ENCODE peak calls at places on chromosome 15, in nine cellular contexts. One of them, this sample, is unnamed.

GRCh38 chr15:78049691-78050440 is 27.6 kb downstream of the TBC1D2B start:
- DNase-seq in H9: no peak
- DNase-seq in stomach: no peak
- DNase-seq in cardiac muscle cell: peak; percentile 67
- DNase-seq in tibial artery: peak; percentile 48
- DNase-seq in osteocyte: no peak
- DNase-seq in neural progenitor cell: no peak
- DNase-seq in foreskin fibroblast: peak; percentile 92
- DNase-seq in endodermal cell: no peak
- DNase-seq in this sample: no peak

GRCh38 chr15:71784719-71785118 is 25.6 kb upstream of the NR2E3 start:
- DNase-seq in neural progenitor cell: no peak
- DNase-seq in osteocyte: peak; percentile 83
- DNase-seq in endodermal cell: peak; percentile 80
- DNase-seq in cardiac muscle cell: no peak
- DNase-seq in stomach: no peak
- DNase-seq in H9: no peak
- DNase-seq in tibial artery: peak; percentile 10
- DNase-seq in foreskin fibroblast: no peak
- DNase-seq in this sample: no peak

GRCh38 chr15:65399997-65400396 is 22.2 kb upstream of the IGDCC3 start:
- DNase-seq in foreskin fibroblast: no peak
- DNase-seq in stomach: no peak
- DNase-seq in H9: no peak
- DNase-seq in cardiac muscle cell: no peak
- DNase-seq in osteocyte: no peak
- DNase-seq in endodermal cell: no peak
- DNase-seq in neural progenitor cell: no peak
- DNase-seq in tibial artery: no peak
- DNase-seq in this sample: no peak

GRCh38 chr15:76177491-76178040 is 117.8 kb downstream of the TMEM266 start:
- DNase-seq in neural progenitor cell: no peak
- DNase-seq in stomach: no peak
- DNase-seq in tibial artery: peak; percentile 93
- DNase-seq in osteocyte: no peak
- DNase-seq in H9: no peak
- DNase-seq in foreskin fibroblast: peak; percentile 93
- DNase-seq in endodermal cell: no peak
- DNase-seq in cardiac muscle cell: peak; percentile 70
- DNase-seq in this sample: no peak

GRCh38 chr15:59812185-59812870 is 123.2 kb upstream of the BNIP2 start:
- DNase-seq in H9: peak; percentile 28
- DNase-seq in endodermal cell: peak; percentile 66
- DNase-seq in tibial artery: no peak
- DNase-seq in neural progenitor cell: no peak
- DNase-seq in stomach: no peak
- DNase-seq in osteocyte: no peak
- DNase-seq in foreskin fibroblast: no peak
- DNase-seq in cardiac muscle cell: no peak
- DNase-seq in this sample: no peak

GRCh38 chr15:52765779-52766178 is 24.4 kb downstream of the ONECUT1 start:
- DNase-seq in endodermal cell: peak; percentile 61
- DNase-seq in cardiac muscle cell: peak; percentile 12
- DNase-seq in neural progenitor cell: peak; percentile 55
- DNase-seq in osteocyte: no peak
- DNase-seq in stomach: no peak
- DNase-seq in tibial artery: no peak
- DNase-seq in foreskin fibroblast: no peak
- DNase-seq in H9: no peak
- DNase-seq in this sample: no peak

GRCh38 chr15:60399931-60400330 is 2.1 kb upstream of the ANXA2 start:
- DNase-seq in neural progenitor cell: no peak
- DNase-seq in stomach: no peak
- DNase-seq in osteocyte: no peak
- DNase-seq in H9: no peak
- DNase-seq in tibial artery: no peak
- DNase-seq in endodermal cell: no peak
- DNase-seq in foreskin fibroblast: peak; percentile 67
- DNase-seq in cardiac muscle cell: peak; percentile 60
- DNase-seq in this sample: no peak

GRCh38 chr15:85879334-85880163 is 84.8 kb upstream of the KLHL25 start:
- DNase-seq in osteocyte: no peak
- DNase-seq in foreskin fibroblast: no peak
- DNase-seq in stomach: no peak
- DNase-seq in H9: peak; percentile 37
- DNase-seq in tibial artery: no peak
- DNase-seq in endodermal cell: peak; percentile 77
- DNase-seq in neural progenitor cell: no peak
- DNase-seq in cardiac muscle cell: no peak
- DNase-seq in this sample: no peak

GRCh38 chr15:68210821-68211655 is 5.9 kb upstream of the CALML4 start:
- DNase-seq in neural progenitor cell: peak; percentile 82
- DNase-seq in cardiac muscle cell: peak; percentile 68
- DNase-seq in endodermal cell: peak; percentile 94
- DNase-seq in foreskin fibroblast: peak; percentile 33
- DNase-seq in H9: peak; percentile 83
- DNase-seq in stomach: peak; percentile 56
- DNase-seq in tibial artery: peak; percentile 76
- DNase-seq in osteocyte: peak; percentile 90
- DNase-seq in this sample: peak; percentile 74
- TF ChIP-seq CTCF in neural progenitor cell: peak; percentile 86
- TF ChIP-seq CTCF in cardiac muscle cell: peak; percentile 88
- TF ChIP-seq CTCF in endodermal cell: peak; percentile 93
- TF ChIP-seq CTCF in foreskin fibroblast: peak; percentile 92
- TF ChIP-seq CTCF in H9: peak; percentile 91
- TF ChIP-seq CTCF in stomach: peak; percentile 70
- TF ChIP-seq CTCF in tibial artery: peak; percentile 90
- TF ChIP-seq CTCF in osteocyte: peak; percentile 88
- TF ChIP-seq CTCF in this sample: peak; percentile 77

GRCh38 chr15:89406756-89407650 is 72.4 kb upstream of the POLG start:
- DNase-seq in cardiac muscle cell: no peak
- DNase-seq in neural progenitor cell: peak; percentile 72
- DNase-seq in H9: peak; percentile 66
- DNase-seq in stomach: no peak
- DNase-seq in tibial artery: no peak
- DNase-seq in osteocyte: no peak
- DNase-seq in endodermal cell: peak; percentile 90
- DNase-seq in foreskin fibroblast: no peak
- DNase-seq in this sample: no peak
- TF ChIP-seq CTCF in cardiac muscle cell: no peak
- TF ChIP-seq CTCF in neural progenitor cell: peak; percentile 42
- TF ChIP-seq CTCF in H9: peak; percentile 56
- TF ChIP-seq CTCF in stomach: no peak
- TF ChIP-seq CTCF in tibial artery: no peak
- TF ChIP-seq CTCF in osteocyte: no peak
- TF ChIP-seq CTCF in endodermal cell: peak; percentile 61
- TF ChIP-seq CTCF in foreskin fibroblast: no peak
- TF ChIP-seq CTCF in this sample: no peak

DNA sequence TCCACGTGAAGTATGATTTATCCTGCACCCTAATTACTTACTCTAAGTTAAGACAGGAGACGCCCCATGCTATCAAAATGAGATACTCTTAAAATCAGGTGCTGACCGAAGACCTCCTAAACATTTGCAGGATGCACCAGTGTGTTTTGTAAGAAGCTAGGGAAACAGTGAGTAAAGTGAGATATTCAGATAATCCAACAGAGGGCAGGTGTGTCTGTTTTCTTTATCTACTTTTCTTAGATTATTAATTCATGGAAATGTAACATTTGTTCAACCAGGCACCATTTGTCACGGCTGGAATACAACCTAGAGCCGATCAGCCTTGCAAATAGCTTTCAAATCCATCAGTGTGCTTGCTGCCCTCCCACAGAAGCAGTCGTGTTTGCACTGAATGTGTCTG is 202.0 kb upstream of the CHRM5 start:
- DNase-seq in stomach: no peak
- DNase-seq in cardiac muscle cell: no peak
- DNase-seq in foreskin fibroblast: no peak
- DNase-seq in H9: no peak
- DNase-seq in tibial artery: no peak
- DNase-seq in endodermal cell: no peak
- DNase-seq in neural progenitor cell: no peak
- DNase-seq in osteocyte: no peak
- DNase-seq in this sample: no peak
- TF ChIP-seq CTCF in stomach: no peak
- TF ChIP-seq CTCF in cardiac muscle cell: no peak
- TF ChIP-seq CTCF in foreskin fibroblast: no peak
- TF ChIP-seq CTCF in H9: no peak
- TF ChIP-seq CTCF in tibial artery: no peak
- TF ChIP-seq CTCF in endodermal cell: peak; percentile 34
- TF ChIP-seq CTCF in neural progenitor cell: no peak
- TF ChIP-seq CTCF in osteocyte: peak; percentile 29
- TF ChIP-seq CTCF in this sample: no peak

GRCh38 chr15:31740203-31740602 is 290.1 kb upstream of the CHRNA7 start:
- DNase-seq in H9: peak; percentile 89
- DNase-seq in endodermal cell: peak; percentile 83
- DNase-seq in foreskin fibroblast: no peak
- DNase-seq in tibial artery: no peak
- DNase-seq in osteocyte: no peak
- DNase-seq in cardiac muscle cell: peak; percentile 13
- DNase-seq in neural progenitor cell: peak; percentile 51
- DNase-seq in stomach: no peak
- DNase-seq in this sample: no peak
- TF ChIP-seq CTCF in H9: peak; percentile 32
- TF ChIP-seq CTCF in endodermal cell: peak; percentile 39
- TF ChIP-seq CTCF in foreskin fibroblast: no peak
- TF ChIP-seq CTCF in tibial artery: no peak
- TF ChIP-seq CTCF in osteocyte: no peak
- TF ChIP-seq CTCF in cardiac muscle cell: no peak
- TF ChIP-seq CTCF in neural progenitor cell: no peak
- TF ChIP-seq CTCF in stomach: no peak
- TF ChIP-seq CTCF in this sample: no peak